ENCODE peak calls at places on chromosomes 4 and X, in eight cellular contexts. One of them, this sample, is unnamed.

GRCh38 chrX:144896323-144896722 is 351.0 kb upstream of the SPANXN1 start:
- DNase-seq in IMR-90: no peak
- DNase-seq in testis: no peak
- DNase-seq in Peyer's patch: no peak
- DNase-seq in ovary: no peak
- DNase-seq in esophagus squamous epithelium: no peak
- DNase-seq in suprapubic skin: no peak
- DNase-seq in right lobe of liver: no peak
- DNase-seq in this sample: no peak

GRCh38 chr4:3644849-3645627 is 112.8 kb upstream of the LRPAP1 start:
- DNase-seq in right lobe of liver: no peak
- DNase-seq in suprapubic skin: peak; percentile 72
- DNase-seq in ovary: no peak
- DNase-seq in Peyer's patch: no peak
- DNase-seq in esophagus squamous epithelium: no peak
- DNase-seq in testis: no peak
- DNase-seq in IMR-90: no peak
- DNase-seq in this sample: no peak

GRCh38 chr4:139875456-139875855 is 209.8 kb downstream of the MGST2 start:
- DNase-seq in IMR-90: no peak
- DNase-seq in suprapubic skin: no peak
- DNase-seq in esophagus squamous epithelium: no peak
- DNase-seq in right lobe of liver: no peak
- DNase-seq in ovary: no peak
- DNase-seq in Peyer's patch: no peak
- DNase-seq in testis: no peak
- DNase-seq in this sample: no peak

GRCh38 chr4:178941975-178942374 is 1499.7 kb upstream of the AGA start:
- DNase-seq in Peyer's patch: no peak
- DNase-seq in IMR-90: no peak
- DNase-seq in testis: no peak
- DNase-seq in esophagus squamous epithelium: no peak
- DNase-seq in right lobe of liver: no peak
- DNase-seq in suprapubic skin: no peak
- DNase-seq in ovary: no peak
- DNase-seq in this sample: no peak

GRCh38 chrX:43868791-43869190 is 13.5 kb downstream of the MAOB start:
- DNase-seq in right lobe of liver: no peak
- DNase-seq in IMR-90: peak; percentile 0
- DNase-seq in testis: no peak
- DNase-seq in suprapubic skin: no peak
- DNase-seq in esophagus squamous epithelium: no peak
- DNase-seq in ovary: no peak
- DNase-seq in Peyer's patch: no peak
- DNase-seq in this sample: no peak

GRCh38 chr4:166658585-166658984 is 575.7 kb downstream of the SPOCK3 start:
- DNase-seq in suprapubic skin: no peak
- DNase-seq in right lobe of liver: no peak
- DNase-seq in esophagus squamous epithelium: no peak
- DNase-seq in ovary: no peak
- DNase-seq in IMR-90: no peak
- DNase-seq in Peyer's patch: no peak
- DNase-seq in testis: no peak
- DNase-seq in this sample: no peak

GRCh38 chr4:163492951-163493504 is 1.5 kb upstream of the TMA16 start:
- DNase-seq in suprapubic skin: no peak
- DNase-seq in Peyer's patch: no peak
- DNase-seq in right lobe of liver: no peak
- DNase-seq in testis: no peak
- DNase-seq in esophagus squamous epithelium: no peak
- DNase-seq in IMR-90: no peak
- DNase-seq in ovary: no peak
- DNase-seq in this sample: no peak

GRCh38 chr4:93031431-93032098 is 727.8 kb downstream of the GRID2 start:
- DNase-seq in esophagus squamous epithelium: no peak
- DNase-seq in right lobe of liver: no peak
- DNase-seq in suprapubic skin: no peak
- DNase-seq in testis: no peak
- DNase-seq in ovary: no peak
- DNase-seq in Peyer's patch: no peak
- DNase-seq in IMR-90: no peak
- DNase-seq in this sample: no peak

GRCh38 chr4:31104596-31104995 is 384.4 kb downstream of the PCDH7 start:
- DNase-seq in right lobe of liver: no peak
- DNase-seq in testis: no peak
- DNase-seq in ovary: no peak
- DNase-seq in suprapubic skin: no peak
- DNase-seq in IMR-90: no peak
- DNase-seq in esophagus squamous epithelium: no peak
- DNase-seq in Peyer's patch: no peak
- DNase-seq in this sample: no peak

GRCh38 chr4:145333786-145334185 is 147.9 kb upstream of the SMAD1 start:
- DNase-seq in suprapubic skin: no peak
- DNase-seq in IMR-90: no peak
- DNase-seq in right lobe of liver: no peak
- DNase-seq in testis: no peak
- DNase-seq in esophagus squamous epithelium: no peak
- DNase-seq in Peyer's patch: no peak
- DNase-seq in ovary: no peak
- DNase-seq in this sample: no peak

GRCh38 chrX:23383411-23383810 is 48.8 kb downstream of the PTCHD1 start:
- DNase-seq in esophagus squamous epithelium: no peak
- DNase-seq in IMR-90: peak; percentile 7
- DNase-seq in right lobe of liver: no peak
- DNase-seq in testis: no peak
- DNase-seq in ovary: no peak
- DNase-seq in suprapubic skin: no peak
- DNase-seq in Peyer's patch: no peak
- DNase-seq in this sample: no peak

GRCh38 chr4:108814327-108814726 is 51.5 kb upstream of the ETNPPL start:
- DNase-seq in esophagus squamous epithelium: no peak
- DNase-seq in right lobe of liver: no peak
- DNase-seq in Peyer's patch: no peak
- DNase-seq in suprapubic skin: no peak
- DNase-seq in ovary: no peak
- DNase-seq in IMR-90: no peak
- DNase-seq in testis: no peak
- DNase-seq in this sample: no peak

GRCh38 chrX:40581333-40581910 is 652 bp downstream of the ATP6AP2 start:
- DNase-seq in ovary: no peak
- DNase-seq in right lobe of liver: no peak
- DNase-seq in Peyer's patch: no peak
- DNase-seq in esophagus squamous epithelium: no peak
- DNase-seq in suprapubic skin: no peak
- DNase-seq in testis: no peak
- DNase-seq in IMR-90: peak; percentile 8
- DNase-seq in this sample: no peak

GRCh38 chr4:68347845-68348244 is 2.0 kb downstream of the YTHDC1 start:
- DNase-seq in right lobe of liver: no peak
- DNase-seq in suprapubic skin: no peak
- DNase-seq in Peyer's patch: no peak
- DNase-seq in IMR-90: no peak
- DNase-seq in ovary: no peak
- DNase-seq in esophagus squamous epithelium: no peak
- DNase-seq in testis: no peak
- DNase-seq in this sample: no peak

GRCh38 chr4:85867281-85867680 is 392.3 kb downstream of the ARHGAP24 start:
- DNase-seq in testis: no peak
- DNase-seq in right lobe of liver: no peak
- DNase-seq in esophagus squamous epithelium: no peak
- DNase-seq in Peyer's patch: no peak
- DNase-seq in suprapubic skin: no peak
- DNase-seq in ovary: no peak
- DNase-seq in IMR-90: no peak
- DNase-seq in this sample: no peak

GRCh38 chrX:72045552-72046277 is 86.0 kb downstream of the RTL5 start:
- DNase-seq in ovary: no peak
- DNase-seq in Peyer's patch: no peak
- DNase-seq in IMR-90: no peak
- DNase-seq in testis: no peak
- DNase-seq in right lobe of liver: no peak
- DNase-seq in suprapubic skin: no peak
- DNase-seq in esophagus squamous epithelium: no peak
- DNase-seq in this sample: no peak

GRCh38 chr4:122819708-122820449 is 6.8 kb upstream of the FGF2 start:
- DNase-seq in Peyer's patch: no peak
- DNase-seq in IMR-90: peak; percentile 45
- DNase-seq in esophagus squamous epithelium: no peak
- DNase-seq in testis: no peak
- DNase-seq in right lobe of liver: no peak
- DNase-seq in ovary: no peak
- DNase-seq in suprapubic skin: no peak
- DNase-seq in this sample: no peak

GRCh38 chrX:39491548-39492297 is 606.0 kb downstream of the BCOR start:
- DNase-seq in right lobe of liver: no peak
- DNase-seq in testis: no peak
- DNase-seq in esophagus squamous epithelium: no peak
- DNase-seq in IMR-90: no peak
- DNase-seq in suprapubic skin: no peak
- DNase-seq in Peyer's patch: peak; percentile 67
- DNase-seq in ovary: no peak
- DNase-seq in this sample: no peak

DNA sequence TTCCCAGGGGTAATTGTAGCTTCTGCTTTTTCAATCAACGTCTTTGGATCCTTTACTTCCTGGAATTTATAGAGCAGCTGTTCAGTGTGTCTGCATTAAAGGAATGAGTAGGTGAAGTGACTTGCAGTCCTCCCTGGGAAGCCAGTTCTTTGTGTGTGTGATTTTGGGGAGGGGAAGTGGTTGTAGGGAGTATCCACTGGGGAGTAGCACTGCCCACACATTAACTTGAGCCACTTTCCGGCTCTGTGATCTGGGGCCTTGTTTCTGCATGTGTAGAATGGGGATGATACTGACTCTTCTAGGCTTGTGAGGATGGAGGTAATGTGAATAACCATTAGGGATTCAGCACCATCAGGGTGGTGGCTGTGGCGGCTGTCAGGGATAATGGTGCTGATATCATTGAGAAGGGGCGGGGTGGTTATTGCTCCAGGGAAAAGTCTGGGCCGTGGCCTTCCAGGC is 54.7 kb downstream of the TMEM131L start:
- DNase-seq in esophagus squamous epithelium: no peak
- DNase-seq in right lobe of liver: no peak
- DNase-seq in Peyer's patch: no peak
- DNase-seq in ovary: no peak
- DNase-seq in suprapubic skin: no peak
- DNase-seq in IMR-90: no peak
- DNase-seq in testis: no peak
- DNase-seq in this sample: no peak
- TF ChIP-seq POLR2A in esophagus squamous epithelium: no peak
- TF ChIP-seq POLR2A in right lobe of liver: no peak
- TF ChIP-seq POLR2A in Peyer's patch: no peak
- TF ChIP-seq POLR2A in ovary: no peak
- TF ChIP-seq POLR2A in suprapubic skin: no peak
- TF ChIP-seq POLR2A in IMR-90: no peak
- TF ChIP-seq POLR2A in testis: no peak
- TF ChIP-seq POLR2A in this sample: no peak

GRCh38 chr4:177401658-177402273 is 40.5 kb downstream of the AGA start:
- DNase-seq in Peyer's patch: no peak
- DNase-seq in right lobe of liver: no peak
- DNase-seq in suprapubic skin: no peak
- DNase-seq in testis: no peak
- DNase-seq in esophagus squamous epithelium: no peak
- DNase-seq in IMR-90: no peak
- DNase-seq in ovary: no peak
- DNase-seq in this sample: no peak
- H3K4me3 ChIP-seq in Peyer's patch: no peak overlapping the region
- H3K4me3 ChIP-seq in right lobe of liver: no peak overlapping the region
- H3K4me3 ChIP-seq in suprapubic skin: no peak overlapping the region
- H3K4me3 ChIP-seq in testis: no peak overlapping the region
- H3K4me3 ChIP-seq in esophagus squamous epithelium: no peak overlapping the region
- H3K4me3 ChIP-seq in IMR-90: no peak overlapping the region
- H3K4me3 ChIP-seq in ovary: no peak overlapping the region
- H3K4me3 ChIP-seq in this sample: no peak overlapping the region

DNA sequence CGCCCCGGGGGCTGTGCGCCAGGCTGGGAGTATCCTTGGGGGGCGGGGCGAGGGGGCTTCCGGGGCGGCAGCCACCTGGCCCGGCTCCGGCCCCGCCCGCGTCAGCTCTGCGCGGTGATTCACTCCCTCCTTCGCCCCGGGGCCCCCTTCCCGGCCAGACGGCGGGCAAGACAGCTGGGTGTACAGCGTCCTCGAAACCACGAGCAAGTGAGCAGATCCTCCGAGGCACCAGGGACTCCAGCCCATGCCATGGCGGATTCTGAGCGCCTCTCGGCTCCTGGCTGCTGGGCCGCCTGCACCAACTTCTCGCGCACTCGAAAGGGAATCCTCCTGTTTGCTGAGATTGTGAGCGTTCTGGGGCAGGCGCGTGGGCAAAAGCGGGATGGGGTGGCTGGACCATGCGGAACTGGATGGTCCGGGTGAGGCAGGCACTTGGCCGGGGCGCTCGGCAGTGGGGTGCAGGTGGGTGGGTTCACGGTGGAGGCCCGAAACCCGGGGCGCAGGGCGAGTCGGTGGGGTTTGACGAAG is at the start of gene PLP2:
- DNase-seq in ovary: peak; percentile 75
- DNase-seq in Peyer's patch: peak; percentile 65
- DNase-seq in esophagus squamous epithelium: no peak
- DNase-seq in right lobe of liver: peak; percentile 48
- DNase-seq in suprapubic skin: peak; percentile 78
- DNase-seq in IMR-90: peak; percentile 40
- DNase-seq in testis: peak; percentile 34
- DNase-seq in this sample: no peak
- TF ChIP-seq POLR2A in ovary: no peak
- TF ChIP-seq POLR2A in Peyer's patch: no peak
- TF ChIP-seq POLR2A in esophagus squamous epithelium: peak; percentile 66
- TF ChIP-seq POLR2A in right lobe of liver: peak; percentile 16
- TF ChIP-seq POLR2A in suprapubic skin: no peak
- TF ChIP-seq POLR2A in IMR-90: peak; percentile 60
- TF ChIP-seq POLR2A in testis: no peak
- TF ChIP-seq POLR2A in this sample: peak; percentile 57

GRCh38 chrX:105822138-105823091 is at the start of gene NRK:
- DNase-seq in testis: peak; percentile 46
- DNase-seq in right lobe of liver: peak; percentile 17
- DNase-seq in ovary: peak; percentile 71
- DNase-seq in esophagus squamous epithelium: no peak
- DNase-seq in IMR-90: no peak
- DNase-seq in Peyer's patch: no peak
- DNase-seq in suprapubic skin: no peak
- DNase-seq in this sample: no peak

GRCh38 chrX:105816517-105816916 is 5.8 kb upstream of the NRK start:
- DNase-seq in ovary: no peak
- DNase-seq in esophagus squamous epithelium: no peak
- DNase-seq in IMR-90: no peak
- DNase-seq in suprapubic skin: no peak
- DNase-seq in right lobe of liver: no peak
- DNase-seq in Peyer's patch: no peak
- DNase-seq in testis: no peak
- DNase-seq in this sample: no peak

GRCh38 chrX:105823092-105823454 is 734 bp downstream of the NRK start:
- DNase-seq in Peyer's patch: no peak
- DNase-seq in suprapubic skin: no peak
- DNase-seq in IMR-90: no peak
- DNase-seq in esophagus squamous epithelium: no peak
- DNase-seq in right lobe of liver: no peak
- DNase-seq in testis: peak; percentile 31
- DNase-seq in ovary: no peak
- DNase-seq in this sample: no peak

GRCh38 chrX:105821471-105822081 is 763 bp upstream of the NRK start:
- DNase-seq in Peyer's patch: no peak
- DNase-seq in testis: peak; percentile 20
- DNase-seq in suprapubic skin: no peak
- DNase-seq in IMR-90: peak; percentile 45
- DNase-seq in right lobe of liver: peak; percentile 14
- DNase-seq in esophagus squamous epithelium: no peak
- DNase-seq in ovary: peak; percentile 24
- DNase-seq in this sample: no peak

GRCh38 chrX:105820247-105820646 is 2.1 kb upstream of the NRK start:
- DNase-seq in testis: no peak
- DNase-seq in ovary: no peak
- DNase-seq in right lobe of liver: no peak
- DNase-seq in Peyer's patch: no peak
- DNase-seq in esophagus squamous epithelium: no peak
- DNase-seq in IMR-90: no peak
- DNase-seq in suprapubic skin: no peak
- DNase-seq in this sample: no peak
- H3K4me3 ChIP-seq in testis: no peak overlapping the region
- H3K4me3 ChIP-seq in ovary: no peak overlapping the region
- H3K4me3 ChIP-seq in right lobe of liver: no peak overlapping the region
- H3K4me3 ChIP-seq in Peyer's patch: no peak overlapping the region
- H3K4me3 ChIP-seq in esophagus squamous epithelium: no peak overlapping the region
- H3K4me3 ChIP-seq in IMR-90: no peak overlapping the region
- H3K4me3 ChIP-seq in suprapubic skin: no peak overlapping the region
- H3K4me3 ChIP-seq in this sample: no peak overlapping the region

This sample was measured in esophagus muscularis mucosa.